ENCODE peak calls at places on chromosome 20, in nine cellular contexts. D is CD4-positive, alpha-beta memory T cell; B is neural progenitor cell; Y is neuronal stem cell; R is ovary; H is GM06990; X is left lung; P is astrocyte; Q is MM.1S. S is an unnamed sample. For H3K36me3, the result is how much of the 10 kb centered on the place peaks cover.

GRCh38 chr20:32908334-32909292 is 49.9 kb downstream of the EFCAB8 start:
- DNase-seq in D (no peak), B (no peak), Y (no peak), R (no peak), H (no peak), X (no peak), P (no peak), Q (no peak), S (no peak)

GRCh38 chr20:15446373-15446772 is 1109.0 kb upstream of the FLRT3 start:
- DNase-seq in D (no peak), B (no peak), Y (no peak), R (peak), H (no peak), X (no peak), P (no peak), Q (no peak), S (no peak)

GRCh38 chr20:36121981-36122930 is 32.3 kb upstream of the EPB41L1 start:
- DNase-seq in D (no peak), B (no peak), Y (no peak), R (no peak), H (no peak), X (peak), P (no peak), Q (no peak), S (no peak)

GRCh38 chr20:49813305-49813974 is 812 bp downstream of the SLC9A8 start:
- DNase-seq in D (no peak), B (no peak), Y (no peak), R (no peak), H (no peak), X (no peak), P (no peak), Q (no peak), S (no peak)

GRCh38 chr20:45926731-45927070 is 7.8 kb upstream of the PCIF1 start:
- DNase-seq in D (no peak), B (no peak), Y (no peak), R (no peak), H (no peak), X (no peak), P (no peak), Q (no peak), S (no peak)

GRCh38 chr20:5136096-5136495 is 9.3 kb downstream of the CDS2 start:
- DNase-seq in D (no peak), B (peak), Y (no peak), R (no peak), H (no peak), X (no peak), P (peak), Q (no peak), S (no peak)

GRCh38 chr20:59148713-59149493 is 14.7 kb upstream of the ZNF831 start:
- DNase-seq in D (no peak), B (no peak), Y (no peak), R (no peak), H (no peak), X (no peak), P (no peak), Q (no peak), S (no peak)

GRCh38 chr20:5297280-5298004 is 19.3 kb downstream of the PROKR2 start:
- DNase-seq in D (no peak), B (no peak), Y (no peak), R (no peak), H (no peak), X (no peak), P (peak), Q (no peak), S (no peak)

GRCh38 chr20:34102342-34102741 is 9.7 kb downstream of the EIF2S2 start:
- DNase-seq in D (no peak), B (no peak), Y (no peak), R (no peak), H (no peak), X (no peak), P (no peak), Q (no peak), S (no peak)

GRCh38 chr20:51695574-51696303 is 72.5 kb downstream of the ATP9A start:
- DNase-seq in D (no peak), B (no peak), Y (no peak), R (no peak), H (no peak), X (no peak), P (peak), Q (no peak), S (peak)

GRCh38 chr20:44700306-44700705 is 14.9 kb upstream of the CCN5 start:
- DNase-seq in D (no peak), B (no peak), Y (no peak), R (no peak), H (no peak), X (no peak), P (no peak), Q (no peak), S (no peak)

GRCh38 chr20:43942661-43943285 is 28.1 kb downstream of the TOX2 start:
- DNase-seq in D (peak), B (no peak), Y (no peak), R (no peak), H (peak), X (no peak), P (peak), Q (peak), S (peak)

GRCh38 chr20:62734881-62735280 is 26.2 kb downstream of the NTSR1 start:
- DNase-seq in D (no peak), B (no peak), Y (no peak), R (peak), H (no peak), X (peak), P (no peak), Q (no peak), S (no peak)

GRCh38 chr20:51305316-51306052 is 237.0 kb downstream of the NFATC2 start:
- DNase-seq in D (no peak), B (no peak), Y (no peak), R (no peak), H (no peak), X (no peak), P (no peak), Q (no peak), S (no peak)

GRCh38 chr20:11810316-11811130 is 107.2 kb upstream of the BTBD3 start:
- DNase-seq in D (no peak), B (peak), Y (no peak), R (no peak), H (no peak), X (no peak), P (peak), Q (no peak), S (no peak)

GRCh38 chr20:48875914-48876240 is 45.6 kb upstream of the ARFGEF2 start:
- DNase-seq in D (no peak), B (no peak), Y (no peak), R (no peak), H (peak), X (no peak), P (no peak), Q (no peak), S (no peak)

GRCh38 chr20:24872291-24873014 is 76.6 kb upstream of the CST7 start:
- DNase-seq in D (no peak), B (no peak), Y (no peak), R (no peak), H (peak), X (no peak), P (no peak), Q (no peak), S (no peak)

GRCh38 chr20:47455133-47456040 is 46.3 kb upstream of the NCOA3 start:
- DNase-seq in D (no peak), B (no peak), Y (no peak), R (no peak), H (no peak), X (no peak), P (no peak), Q (no peak), S (no peak)

GRCh38 chr20:3777726-3778629 is 3.3 kb downstream of the SPEF1 start:
- DNase-seq in D (no peak), B (peak), Y (peak), R (peak), H (no peak), X (peak), P (no peak), Q (no peak), S (no peak)

GRCh38 chr20:62201173-62202082 is 18.6 kb downstream of the MTG2 start:
- DNase-seq in D (no peak), B (no peak), Y (no peak), R (peak), H (peak), X (peak), P (no peak), Q (no peak), S (no peak)

GRCh38 chr20:59153355-59153681 is 10.3 kb upstream of the ZNF831 start:
- DNase-seq in D (no peak), B (no peak), Y (no peak), R (peak), H (no peak), X (no peak), P (no peak), Q (no peak), S (no peak)

GRCh38 chr20:13543783-13544182 is 94.9 kb downstream of the TASP1 start:
- DNase-seq in D (no peak), B (no peak), Y (no peak), R (no peak), H (no peak), X (no peak), P (no peak), Q (no peak), S (no peak)

GRCh38 chr20:7924692-7925091 is 15.6 kb downstream of the HAO1 start:
- DNase-seq in D (no peak), B (no peak), Y (no peak), R (no peak), H (peak), X (no peak), P (peak), Q (no peak), S (peak)

GRCh38 chr20:6440087-6440799 is 317.4 kb upstream of the FERMT1 start:
- DNase-seq in D (no peak), B (no peak), Y (no peak), R (no peak), H (no peak), X (no peak), P (no peak), Q (no peak), S (no peak)

GRCh38 chr20:59821201-59821600 is 112.2 kb downstream of the SYCP2 start:
- DNase-seq in D (no peak), B (no peak), Y (no peak), R (no peak), H (no peak), X (no peak), P (no peak), Q (no peak), S (no peak)

GRCh38 chr20:51319522-51319921 is 223.0 kb downstream of the NFATC2 start:
- DNase-seq in D (no peak), B (no peak), Y (no peak), R (no peak), H (no peak), X (no peak), P (no peak), Q (no peak), S (no peak)

GRCh38 chr20:44742304-44743079 is 3.2 kb upstream of the KCNK15 start:
- DNase-seq in D (no peak), B (no peak), Y (no peak), R (no peak), H (no peak), X (no peak), P (no peak), Q (no peak), S (no peak)

GRCh38 chr20:14576478-14576877 is 239.1 kb upstream of the FLRT3 start:
- DNase-seq in D (no peak), B (no peak), Y (no peak), R (no peak), H (no peak), X (no peak), P (no peak), Q (no peak), S (no peak)

GRCh38 chr20:33437141-33437911 is 6.2 kb downstream of the SNTA1 start:
- DNase-seq in D (no peak), B (no peak), Y (no peak), R (peak), H (no peak), X (no peak), P (no peak), Q (no peak), S (no peak)

GRCh38 chr20:49964964-49965780 is 17.6 kb upstream of the SNAI1 start:
- DNase-seq in D (no peak), B (peak), Y (no peak), R (no peak), H (no peak), X (no peak), P (no peak), Q (peak), S (no peak)

GRCh38 chr20:55882922-55883321 is 122.4 kb downstream of the CBLN4 start:
- DNase-seq in D (no peak), B (no peak), Y (no peak), R (no peak), H (no peak), X (no peak), P (no peak), Q (no peak), S (no peak)

GRCh38 chr20:22385602-22386299 is 198.6 kb downstream of the FOXA2 start:
- DNase-seq in D (no peak), B (peak), Y (no peak), R (no peak), H (no peak), X (no peak), P (no peak), Q (no peak), S (no peak)

GRCh38 chr20:35888659-35889058 is 65.6 kb downstream of the SCAND1 start:
- DNase-seq in D (no peak), B (no peak), Y (no peak), R (no peak), H (no peak), X (no peak), P (no peak), Q (no peak), S (no peak)

GRCh38 chr20:61926796-61927192 is 138.9 kb downstream of the TAF4 start:
- DNase-seq in D (no peak), B (no peak), Y (no peak), R (no peak), H (no peak), X (no peak), P (no peak), Q (no peak), S (no peak)

GRCh38 chr20:17571967-17572638 is 2.2 kb downstream of the DSTN start:
- DNase-seq in D (no peak), B (no peak), Y (no peak), R (no peak), H (no peak), X (no peak), P (no peak), Q (peak), S (no peak)

GRCh38 chr20:20839771-20840170 is 127.3 kb upstream of the RALGAPA2 start:
- DNase-seq in D (no peak), B (no peak), Y (no peak), R (no peak), H (no peak), X (no peak), P (no peak), Q (no peak), S (no peak)

GRCh38 chr20:20832715-20833114 is 120.3 kb upstream of the RALGAPA2 start:
- DNase-seq in D (no peak), B (no peak), Y (no peak), R (no peak), H (no peak), X (no peak), P (no peak), Q (no peak), S (no peak)

GRCh38 chr20:20835897-20836296 is 123.5 kb upstream of the RALGAPA2 start:
- DNase-seq in D (no peak), B (no peak), Y (no peak), R (no peak), H (no peak), X (no peak), P (no peak), Q (no peak), S (no peak)

GRCh38 chr20:20831794-20832193 is 119.3 kb upstream of the RALGAPA2 start:
- DNase-seq in D (no peak), B (no peak), Y (no peak), R (no peak), H (no peak), X (no peak), P (no peak), Q (no peak), S (no peak)

DNA sequence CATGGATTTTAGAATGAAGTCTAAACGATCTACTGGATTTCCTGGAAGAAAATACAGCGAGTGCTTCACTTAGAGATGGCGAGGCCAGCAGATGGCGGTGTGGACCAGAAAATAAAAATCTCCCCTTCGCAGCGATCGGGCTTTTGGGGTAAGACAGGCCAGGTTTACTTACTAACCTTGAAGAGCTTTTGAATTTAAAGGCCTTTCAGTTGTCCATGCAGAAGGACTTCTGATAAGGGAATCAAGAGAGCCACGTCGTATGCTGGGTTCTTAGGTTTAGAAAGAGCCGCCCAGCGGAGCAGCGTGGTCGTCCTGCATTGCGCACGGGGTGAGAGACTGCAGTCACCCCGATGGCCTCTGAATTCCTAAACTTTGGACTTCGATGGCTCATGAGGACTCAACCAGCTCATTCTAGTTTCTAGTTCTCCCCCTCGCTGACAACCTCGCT is 125.2 kb upstream of the RALGAPA2 start:
- DNase-seq in D (no peak), B (peak), Y (peak), R (peak), H (no peak), X (no peak), P (peak), Q (peak), S (no peak)
- H3K4me3 ChIP-seq in D (no peak), B (no peak), Y (no peak), R (no peak), H (no peak), X (no peak), P (no peak), Q (no peak), S (no peak)

DNA sequence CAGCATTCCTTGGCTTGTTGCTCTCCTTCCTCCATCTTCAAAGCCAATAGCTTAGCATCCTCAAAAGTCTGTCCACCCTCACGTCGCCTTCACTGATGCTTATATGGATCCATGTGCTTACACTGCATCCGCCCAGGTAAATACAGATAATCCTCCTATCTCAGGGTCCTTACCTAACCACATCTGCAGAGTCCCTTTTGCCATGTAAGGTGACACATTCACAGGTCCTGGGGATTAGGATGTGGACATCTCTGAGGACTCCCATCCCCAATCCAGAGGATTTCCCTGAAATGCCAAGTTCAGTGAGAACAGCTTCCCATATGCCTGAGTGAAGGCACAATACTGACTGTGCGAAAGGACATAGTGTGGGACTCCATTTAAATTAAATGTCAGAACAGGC is 25.4 kb downstream of the FKBP1A start:
- DNase-seq in D (no peak), B (no peak), Y (no peak), R (no peak), H (no peak), X (no peak), P (no peak), Q (no peak), S (no peak)
- H3K36me3 ChIP-seq in D (under half), B (under half), Y (half or more), R (under half), H (under half), X (under half), P (under half), Q (under half), S (under half)

GRCh38 chr20:19099586-19100555 is 112.6 kb upstream of the SLC24A3 start:
- DNase-seq in D (no peak), B (no peak), Y (no peak), R (no peak), H (no peak), X (no peak), P (no peak), Q (no peak), S (no peak)
- H3K4me3 ChIP-seq in D (no peak), B (no peak), Y (no peak), R (no peak), H (no peak), X (no peak), P (no peak), Q (no peak), S (no peak)

GRCh38 chr20:19990911-19991707 is 26.1 kb upstream of the NAA20 start:
- DNase-seq in D (no peak), B (peak), Y (no peak), R (no peak), H (no peak), X (no peak), P (peak), Q (no peak), S (no peak)

GRCh38 chr20:19993937-19994667 is 23.1 kb upstream of the NAA20 start:
- DNase-seq in D (no peak), B (no peak), Y (no peak), R (no peak), H (no peak), X (no peak), P (peak), Q (no peak), S (no peak)

GRCh38 chr20:19995220-19995863 is 21.8 kb upstream of the NAA20 start:
- DNase-seq in D (peak), B (peak), Y (no peak), R (no peak), H (no peak), X (no peak), P (peak), Q (peak), S (no peak)

GRCh38 chr20:19992996-19993908 is 23.9 kb upstream of the NAA20 start:
- DNase-seq in D (no peak), B (no peak), Y (no peak), R (peak), H (no peak), X (no peak), P (peak), Q (no peak), S (peak)

DNA sequence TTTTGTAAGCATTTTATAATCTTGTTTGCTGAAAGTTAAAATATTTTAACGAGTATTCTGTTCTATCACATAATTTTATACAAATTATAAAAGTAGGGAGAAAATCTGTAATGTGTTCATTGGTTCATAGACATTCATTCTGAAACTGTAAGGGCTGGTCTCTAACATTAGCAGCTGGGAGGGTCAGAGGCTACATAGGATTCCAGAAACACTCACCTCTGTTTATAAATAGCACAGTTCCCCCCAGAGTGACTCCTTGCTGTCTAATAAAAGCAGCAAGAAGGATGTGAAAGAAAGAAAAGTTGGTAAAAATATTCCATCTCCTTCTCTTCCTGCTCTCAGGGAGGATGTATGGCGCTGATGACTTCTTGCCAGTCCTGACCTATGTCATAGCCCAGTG is 25.3 kb upstream of the NAA20 start:
- DNase-seq in D (no peak), B (no peak), Y (no peak), R (no peak), H (no peak), X (no peak), P (no peak), Q (no peak), S (no peak)
- H3K36me3 ChIP-seq in D (under half), B (under half), Y (under half), R (under half), H (under half), X (under half), P (under half), Q (under half), S (under half)

GRCh38 chr20:288956-289692 is 1.4 kb downstream of the C20orf96 start:
- DNase-seq in D (no peak), B (no peak), Y (no peak), R (no peak), H (no peak), X (no peak), P (no peak), Q (no peak), S (no peak)
- H3K4me3 ChIP-seq in D (no peak), B (peak), Y (peak), R (no peak), H (peak), X (peak), P (peak), Q (peak), S (no peak)

DNA sequence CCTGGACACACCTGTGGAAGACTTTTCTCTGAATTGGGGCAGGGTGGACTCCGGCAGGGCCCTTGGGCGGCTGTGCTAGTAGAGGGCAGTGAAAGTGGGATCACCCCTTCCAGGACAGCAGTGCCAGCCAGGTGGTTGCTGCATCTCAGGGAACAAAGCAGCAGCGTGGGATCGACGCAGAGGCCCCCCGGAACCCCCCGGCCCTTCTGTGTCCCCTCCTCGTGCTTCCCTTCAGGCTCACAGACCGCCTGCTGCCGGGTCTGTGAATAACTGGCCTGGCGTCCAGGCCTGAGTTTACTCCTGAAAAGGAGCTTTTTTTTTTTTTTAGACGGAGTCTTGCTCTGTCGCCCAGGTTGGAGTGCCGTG is 8.9 kb upstream of the DNAJC5 start:
- DNase-seq in D (no peak), B (no peak), Y (no peak), R (no peak), H (no peak), X (no peak), P (no peak), Q (no peak), S (no peak)
- H3K36me3 ChIP-seq in D (half or more), B (under half), Y (half or more), R (under half), H (under half), X (under half), P (under half), Q (under half), S (half or more)

GRCh38 chr20:54172532-54172855 is 1.3 kb downstream of the CYP24A1 start:
- DNase-seq in D (no peak), B (no peak), Y (no peak), R (no peak), H (no peak), X (no peak), P (no peak), Q (no peak), S (no peak)
- H3K4me3 ChIP-seq in D (no peak), B (peak), Y (no peak), R (no peak), H (no peak), X (no peak), P (no peak), Q (peak), S (no peak)